ENCODE peak calls at places on chromosomes 12 and 14, in six cellular contexts. One of them, this sample, is unnamed.

GRCh38 chr12:89160716-89161123 is 191.6 kb downstream of the DUSP6 start:
- DNase-seq in body of pancreas: peak
- DNase-seq in HepG2: no peak
- DNase-seq in natural killer cell: no peak
- DNase-seq in fibroblast of pulmonary artery: peak
- DNase-seq in fibroblast of mammary gland: peak
- DNase-seq in this sample: no peak

GRCh38 chr14:80958258-80958657 is 2.8 kb downstream of the TSHR start:
- DNase-seq in body of pancreas: no peak
- DNase-seq in HepG2: no peak
- DNase-seq in natural killer cell: no peak
- DNase-seq in fibroblast of pulmonary artery: no peak
- DNase-seq in fibroblast of mammary gland: no peak
- DNase-seq in this sample: no peak

GRCh38 chr14:34297786-34298520 is 164.1 kb downstream of the SPTSSA start:
- DNase-seq in body of pancreas: no peak
- DNase-seq in HepG2: peak
- DNase-seq in natural killer cell: no peak
- DNase-seq in fibroblast of pulmonary artery: no peak
- DNase-seq in fibroblast of mammary gland: no peak
- DNase-seq in this sample: no peak

GRCh38 chr12:66438601-66439000 is 136.3 kb downstream of the HELB start:
- DNase-seq in body of pancreas: no peak
- DNase-seq in HepG2: no peak
- DNase-seq in natural killer cell: no peak
- DNase-seq in fibroblast of pulmonary artery: peak
- DNase-seq in fibroblast of mammary gland: peak
- DNase-seq in this sample: no peak

GRCh38 chr14:102574840-102575478 is 17.5 kb upstream of the RCOR1 start:
- DNase-seq in body of pancreas: no peak
- DNase-seq in HepG2: peak
- DNase-seq in natural killer cell: no peak
- DNase-seq in fibroblast of pulmonary artery: no peak
- DNase-seq in fibroblast of mammary gland: no peak
- DNase-seq in this sample: no peak

GRCh38 chr12:52004042-52004648 is 2.6 kb upstream of the TAMALIN start:
- DNase-seq in body of pancreas: peak
- DNase-seq in HepG2: peak
- DNase-seq in natural killer cell: no peak
- DNase-seq in fibroblast of pulmonary artery: peak
- DNase-seq in fibroblast of mammary gland: peak
- DNase-seq in this sample: no peak

GRCh38 chr12:112130461-112130998 is 5.2 kb downstream of the TRAFD1 start:
- DNase-seq in body of pancreas: no peak
- DNase-seq in HepG2: no peak
- DNase-seq in natural killer cell: no peak
- DNase-seq in fibroblast of pulmonary artery: no peak
- DNase-seq in fibroblast of mammary gland: no peak
- DNase-seq in this sample: no peak

GRCh38 chr12:95767703-95768102 is 22.9 kb downstream of the NTN4 start:
- DNase-seq in body of pancreas: no peak
- DNase-seq in HepG2: no peak
- DNase-seq in natural killer cell: no peak
- DNase-seq in fibroblast of pulmonary artery: no peak
- DNase-seq in fibroblast of mammary gland: peak
- DNase-seq in this sample: no peak

GRCh38 chr12:51773145-51773869 is 75.2 kb downstream of the FIGNL2 start:
- DNase-seq in body of pancreas: no peak
- DNase-seq in HepG2: no peak
- DNase-seq in natural killer cell: no peak
- DNase-seq in fibroblast of pulmonary artery: peak
- DNase-seq in fibroblast of mammary gland: peak
- DNase-seq in this sample: no peak

GRCh38 chr12:28065889-28066630 is 93.5 kb upstream of the PTHLH start:
- DNase-seq in body of pancreas: no peak
- DNase-seq in HepG2: no peak
- DNase-seq in natural killer cell: no peak
- DNase-seq in fibroblast of pulmonary artery: peak
- DNase-seq in fibroblast of mammary gland: no peak
- DNase-seq in this sample: no peak

GRCh38 chr12:1933342-1933992 is 15.0 kb upstream of the CACNA2D4 start:
- DNase-seq in body of pancreas: no peak
- DNase-seq in HepG2: no peak
- DNase-seq in natural killer cell: no peak
- DNase-seq in fibroblast of pulmonary artery: no peak
- DNase-seq in fibroblast of mammary gland: peak
- DNase-seq in this sample: no peak

GRCh38 chr12:100716949-100717732 is 77.4 kb upstream of the ANO4 start:
- DNase-seq in body of pancreas: no peak
- DNase-seq in HepG2: no peak
- DNase-seq in natural killer cell: no peak
- DNase-seq in fibroblast of pulmonary artery: peak
- DNase-seq in fibroblast of mammary gland: peak
- DNase-seq in this sample: no peak

GRCh38 chr12:111394480-111394879 is 11.2 kb upstream of the SH2B3 start:
- DNase-seq in body of pancreas: no peak
- DNase-seq in HepG2: no peak
- DNase-seq in natural killer cell: no peak
- DNase-seq in fibroblast of pulmonary artery: no peak
- DNase-seq in fibroblast of mammary gland: no peak
- DNase-seq in this sample: no peak

GRCh38 chr14:24576766-24577165 is 716 bp upstream of the CTSG start:
- DNase-seq in body of pancreas: no peak
- DNase-seq in HepG2: no peak
- DNase-seq in natural killer cell: no peak
- DNase-seq in fibroblast of pulmonary artery: no peak
- DNase-seq in fibroblast of mammary gland: no peak
- DNase-seq in this sample: no peak

GRCh38 chr14:24311837-24312615 is 724 bp downstream of the LTB4R start:
- DNase-seq in body of pancreas: no peak
- DNase-seq in HepG2: no peak
- DNase-seq in natural killer cell: no peak
- DNase-seq in fibroblast of pulmonary artery: peak
- DNase-seq in fibroblast of mammary gland: peak
- DNase-seq in this sample: no peak

GRCh38 chr12:513446-513845 is 53.7 kb downstream of the B4GALNT3 start:
- DNase-seq in body of pancreas: no peak
- DNase-seq in HepG2: no peak
- DNase-seq in natural killer cell: no peak
- DNase-seq in fibroblast of pulmonary artery: no peak
- DNase-seq in fibroblast of mammary gland: no peak
- DNase-seq in this sample: no peak

GRCh38 chr14:60648934-60649814 is at the start of gene SIX1:
- DNase-seq in body of pancreas: peak
- DNase-seq in HepG2: peak
- DNase-seq in natural killer cell: no peak
- DNase-seq in fibroblast of pulmonary artery: peak
- DNase-seq in fibroblast of mammary gland: peak
- DNase-seq in this sample: peak

GRCh38 chr14:60647837-60648168 is 1.5 kb downstream of the SIX1 start:
- DNase-seq in body of pancreas: no peak
- DNase-seq in HepG2: no peak
- DNase-seq in natural killer cell: no peak
- DNase-seq in fibroblast of pulmonary artery: no peak
- DNase-seq in fibroblast of mammary gland: no peak
- DNase-seq in this sample: no peak

GRCh38 chr14:60649815-60650381 is 621 bp upstream of the SIX1 start:
- DNase-seq in body of pancreas: no peak
- DNase-seq in HepG2: no peak
- DNase-seq in natural killer cell: no peak
- DNase-seq in fibroblast of pulmonary artery: no peak
- DNase-seq in fibroblast of mammary gland: peak
- DNase-seq in this sample: no peak

GRCh38 chr14:60647081-60647836 is 2.0 kb downstream of the SIX1 start:
- DNase-seq in body of pancreas: no peak
- DNase-seq in HepG2: peak
- DNase-seq in natural killer cell: no peak
- DNase-seq in fibroblast of pulmonary artery: no peak
- DNase-seq in fibroblast of mammary gland: peak
- DNase-seq in this sample: no peak

GRCh38 chr14:60648169-60648933 is 926 bp downstream of the SIX1 start:
- DNase-seq in body of pancreas: no peak
- DNase-seq in HepG2: no peak
- DNase-seq in natural killer cell: no peak
- DNase-seq in fibroblast of pulmonary artery: no peak
- DNase-seq in fibroblast of mammary gland: peak
- DNase-seq in this sample: no peak
- TF ChIP-seq CTCF in body of pancreas: no peak
- TF ChIP-seq CTCF in HepG2: peak
- TF ChIP-seq CTCF in natural killer cell: no peak
- TF ChIP-seq CTCF in fibroblast of pulmonary artery: no peak
- TF ChIP-seq CTCF in fibroblast of mammary gland: no peak
- TF ChIP-seq CTCF in this sample: no peak

GRCh38 chr12:18591473-18591872 is 146.3 kb downstream of the PLCZ1 start:
- DNase-seq in body of pancreas: no peak
- DNase-seq in HepG2: no peak
- DNase-seq in natural killer cell: no peak
- DNase-seq in fibroblast of pulmonary artery: no peak
- DNase-seq in fibroblast of mammary gland: no peak
- DNase-seq in this sample: no peak

GRCh38 chr12:18595406-18595805 is 142.4 kb downstream of the PLCZ1 start:
- DNase-seq in body of pancreas: no peak
- DNase-seq in HepG2: no peak
- DNase-seq in natural killer cell: no peak
- DNase-seq in fibroblast of pulmonary artery: peak
- DNase-seq in fibroblast of mammary gland: no peak
- DNase-seq in this sample: no peak
- TF ChIP-seq CTCF in body of pancreas: no peak
- TF ChIP-seq CTCF in HepG2: no peak
- TF ChIP-seq CTCF in natural killer cell: no peak
- TF ChIP-seq CTCF in fibroblast of pulmonary artery: no peak
- TF ChIP-seq CTCF in fibroblast of mammary gland: no peak
- TF ChIP-seq CTCF in this sample: no peak

GRCh38 chr14:52926994-52927393 is 23.9 kb downstream of the FERMT2 start:
- DNase-seq in body of pancreas: no peak
- DNase-seq in HepG2: peak
- DNase-seq in natural killer cell: no peak
- DNase-seq in fibroblast of pulmonary artery: peak
- DNase-seq in fibroblast of mammary gland: peak
- DNase-seq in this sample: no peak

GRCh38 chr14:52922059-52922458 is 28.8 kb downstream of the FERMT2 start:
- DNase-seq in body of pancreas: no peak
- DNase-seq in HepG2: no peak
- DNase-seq in natural killer cell: no peak
- DNase-seq in fibroblast of pulmonary artery: no peak
- DNase-seq in fibroblast of mammary gland: no peak
- DNase-seq in this sample: no peak

GRCh38 chr14:52922656-52923055 is 28.2 kb downstream of the FERMT2 start:
- DNase-seq in body of pancreas: no peak
- DNase-seq in HepG2: no peak
- DNase-seq in natural killer cell: no peak
- DNase-seq in fibroblast of pulmonary artery: peak
- DNase-seq in fibroblast of mammary gland: peak
- DNase-seq in this sample: no peak

GRCh38 chr14:52919971-52920370 is 30.9 kb downstream of the FERMT2 start:
- DNase-seq in body of pancreas: no peak
- DNase-seq in HepG2: no peak
- DNase-seq in natural killer cell: no peak
- DNase-seq in fibroblast of pulmonary artery: peak
- DNase-seq in fibroblast of mammary gland: no peak
- DNase-seq in this sample: no peak

GRCh38 chr14:52923902-52924575 is 26.8 kb downstream of the FERMT2 start:
- DNase-seq in body of pancreas: no peak
- DNase-seq in HepG2: peak
- DNase-seq in natural killer cell: no peak
- DNase-seq in fibroblast of pulmonary artery: no peak
- DNase-seq in fibroblast of mammary gland: no peak
- DNase-seq in this sample: no peak
- TF ChIP-seq CTCF in body of pancreas: peak
- TF ChIP-seq CTCF in HepG2: peak
- TF ChIP-seq CTCF in natural killer cell: no peak
- TF ChIP-seq CTCF in fibroblast of pulmonary artery: no peak
- TF ChIP-seq CTCF in fibroblast of mammary gland: peak
- TF ChIP-seq CTCF in this sample: no peak

GRCh38 chr12:115319641-115320040 is 635.7 kb upstream of the TBX3 start:
- DNase-seq in body of pancreas: no peak
- DNase-seq in HepG2: no peak
- DNase-seq in natural killer cell: no peak
- DNase-seq in fibroblast of pulmonary artery: no peak
- DNase-seq in fibroblast of mammary gland: no peak
- DNase-seq in this sample: no peak

GRCh38 chr12:115308918-115309317 is 624.9 kb upstream of the TBX3 start:
- DNase-seq in body of pancreas: no peak
- DNase-seq in HepG2: no peak
- DNase-seq in natural killer cell: no peak
- DNase-seq in fibroblast of pulmonary artery: peak
- DNase-seq in fibroblast of mammary gland: peak
- DNase-seq in this sample: no peak

GRCh38 chr12:115312901-115313300 is 628.9 kb upstream of the TBX3 start:
- DNase-seq in body of pancreas: no peak
- DNase-seq in HepG2: no peak
- DNase-seq in natural killer cell: no peak
- DNase-seq in fibroblast of pulmonary artery: no peak
- DNase-seq in fibroblast of mammary gland: no peak
- DNase-seq in this sample: no peak

GRCh38 chr12:115313929-115314328 is 630.0 kb upstream of the TBX3 start:
- DNase-seq in body of pancreas: no peak
- DNase-seq in HepG2: peak
- DNase-seq in natural killer cell: no peak
- DNase-seq in fibroblast of pulmonary artery: peak
- DNase-seq in fibroblast of mammary gland: peak
- DNase-seq in this sample: no peak
- TF ChIP-seq CTCF in body of pancreas: no peak
- TF ChIP-seq CTCF in HepG2: no peak
- TF ChIP-seq CTCF in natural killer cell: no peak
- TF ChIP-seq CTCF in fibroblast of pulmonary artery: no peak
- TF ChIP-seq CTCF in fibroblast of mammary gland: no peak
- TF ChIP-seq CTCF in this sample: no peak

DNA sequence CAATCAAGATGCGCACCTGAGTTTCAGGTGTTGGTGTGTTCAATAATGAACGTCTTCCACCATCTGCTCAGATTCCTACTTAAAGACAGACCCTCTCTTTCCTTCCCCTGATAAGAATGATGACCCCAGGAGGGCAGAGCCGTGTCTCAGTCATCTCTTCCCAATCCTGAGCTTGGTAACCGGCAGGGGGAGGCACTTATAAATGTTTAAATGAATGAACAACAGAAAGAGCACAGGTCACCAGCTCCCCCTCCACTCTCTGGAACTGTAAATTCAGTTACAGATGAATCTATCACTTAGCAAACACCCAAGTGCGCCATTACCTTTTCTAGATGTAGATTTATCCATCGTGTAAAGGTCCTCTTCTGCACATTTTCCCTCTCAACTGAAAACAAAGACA is 72.4 kb upstream of the DICER1 start:
- DNase-seq in body of pancreas: no peak
- DNase-seq in HepG2: peak
- DNase-seq in natural killer cell: no peak
- DNase-seq in fibroblast of pulmonary artery: no peak
- DNase-seq in fibroblast of mammary gland: no peak
- DNase-seq in this sample: no peak
- TF ChIP-seq CTCF in body of pancreas: no peak
- TF ChIP-seq CTCF in HepG2: peak
- TF ChIP-seq CTCF in natural killer cell: no peak
- TF ChIP-seq CTCF in fibroblast of pulmonary artery: no peak
- TF ChIP-seq CTCF in fibroblast of mammary gland: no peak
- TF ChIP-seq CTCF in this sample: no peak

GRCh38 chr14:46490150-46490769 is 161.3 kb downstream of the RPL10L start:
- DNase-seq in body of pancreas: no peak
- DNase-seq in HepG2: peak
- DNase-seq in natural killer cell: no peak
- DNase-seq in fibroblast of pulmonary artery: no peak
- DNase-seq in fibroblast of mammary gland: no peak
- DNase-seq in this sample: no peak
- TF ChIP-seq CTCF in body of pancreas: peak
- TF ChIP-seq CTCF in HepG2: no peak
- TF ChIP-seq CTCF in natural killer cell: no peak
- TF ChIP-seq CTCF in fibroblast of pulmonary artery: no peak
- TF ChIP-seq CTCF in fibroblast of mammary gland: no peak
- TF ChIP-seq CTCF in this sample: no peak